ENCODE peak calls at places on chromosomes 5 and 9, in ten cellular contexts. T, C, P, Y, E, R, L, O, D and M are unnamed samples. For H3K4me1, the result is how much of the 10 kb centered on the place peaks cover.

GRCh38 chr9:103397868-103398600 is 402.9 kb downstream of the CYLC2 start:
- DNase-seq in Y (no peak), P (peak), T (no peak), D (no peak), O (no peak), C (no peak), R (peak), E (no peak), L (peak), M (no peak)

GRCh38 chr5:6201626-6202025 is 176.7 kb downstream of the MED10 start:
- DNase-seq in L (peak), R (no peak), O (no peak), T (no peak), C (no peak), E (no peak), P (no peak), Y (no peak), D (no peak), M (no peak)

GRCh38 chr9:14906654-14907359 is 3.4 kb downstream of the FREM1 start:
- DNase-seq in E (no peak), Y (no peak), P (no peak), D (no peak), T (no peak), R (no peak), L (no peak), C (no peak), O (no peak), M (no peak)

GRCh38 chr9:129235931-129236331 is 57.9 kb upstream of the IER5L start:
- DNase-seq in T (no peak), E (no peak), D (no peak), C (no peak), L (no peak), R (no peak), Y (no peak), O (peak), P (no peak), M (peak)

GRCh38 chr5:120604898-120605297 is 140.8 kb downstream of the PRR16 start:
- DNase-seq in L (peak), P (no peak), R (no peak), D (no peak), E (no peak), T (no peak), C (no peak), Y (peak), O (no peak), M (no peak)

GRCh38 chr5:57698785-57699184 is 216.2 kb upstream of the ACTBL2 start:
- DNase-seq in T (no peak), D (no peak), C (no peak), R (peak), O (no peak), P (peak), L (peak), E (no peak), Y (no peak), M (no peak)

GRCh38 chr5:179373101-179373934 is 28.1 kb upstream of the ADAMTS2 start:
- DNase-seq in E (no peak), D (no peak), R (no peak), L (no peak), C (peak), T (peak), P (no peak), O (peak), Y (no peak), M (no peak)

GRCh38 chr9:121557581-121558422 is 58.2 kb upstream of the GGTA1 start:
- DNase-seq in D (peak), P (no peak), C (peak), R (peak), E (peak), O (peak), Y (peak), L (peak), T (peak), M (no peak)

GRCh38 chr5:179393078-179393477 is 47.8 kb upstream of the ADAMTS2 start:
- DNase-seq in L (peak), C (no peak), Y (peak), R (no peak), E (no peak), O (no peak), T (peak), P (peak), D (no peak), M (no peak)

GRCh38 chr5:133831506-133832224 is 136.8 kb downstream of the C5orf15 start:
- DNase-seq in T (no peak), P (no peak), L (peak), R (no peak), E (no peak), C (no peak), O (no peak), D (no peak), Y (peak), M (no peak)

GRCh38 chr5:93636850-93637249 is 53.8 kb downstream of the NR2F1 start:
- DNase-seq in L (no peak), D (no peak), Y (no peak), E (no peak), T (no peak), O (no peak), C (no peak), P (no peak), R (no peak), M (no peak)

GRCh38 chr9:114467226-114467750 is 38.0 kb downstream of the WHRN start:
- DNase-seq in L (no peak), R (no peak), O (no peak), T (no peak), E (no peak), C (no peak), D (no peak), P (no peak), Y (no peak), M (no peak)

GRCh38 chr5:80255425-80255751 is 460 bp downstream of the SERINC5 start:
- DNase-seq in Y (peak), C (peak), E (peak), P (no peak), O (peak), T (peak), D (peak), R (peak), L (peak), M (peak)

GRCh38 chr9:81183763-81184162 is 505.6 kb downstream of the TLE1 start:
- DNase-seq in L (no peak), E (no peak), C (no peak), P (no peak), O (no peak), R (no peak), Y (peak), D (no peak), T (no peak), M (no peak)

GRCh38 chr9:100445161-100445902 is 18.4 kb downstream of the MSANTD3 start:
- DNase-seq in T (no peak), D (no peak), R (no peak), E (no peak), P (no peak), O (no peak), C (no peak), Y (no peak), L (no peak), M (no peak)
- H3K27ac ChIP-seq in T (no peak), D (no peak), R (no peak), E (no peak), P (no peak), O (no peak), C (no peak), Y (no peak), L (no peak), M (no peak)

GRCh38 chr5:32584651-32585050 is 706 bp upstream of the SUB1 start:
- DNase-seq in O (no peak), T (no peak), C (no peak), R (no peak), Y (no peak), P (peak), D (no peak), E (no peak), L (peak), M (no peak)

GRCh38 chr5:32585446-32586250 is at the start of gene SUB1:
- DNase-seq in O (peak), T (peak), Y (peak), L (peak), R (peak), E (peak), C (peak), P (peak), D (peak), M (peak)

GRCh38 chr5:32585122-32585445 is 273 bp upstream of the SUB1 start:
- DNase-seq in P (no peak), R (no peak), E (no peak), L (no peak), O (no peak), Y (no peak), C (no peak), T (no peak), D (no peak), M (no peak)

GRCh38 chr5:32581010-32581785 is 4.2 kb upstream of the SUB1 start:
- DNase-seq in R (no peak), C (no peak), P (no peak), E (no peak), L (no peak), O (no peak), T (no peak), Y (no peak), D (no peak), M (no peak)

GRCh38 chr5:32583582-32584232 is 1.6 kb upstream of the SUB1 start:
- DNase-seq in O (no peak), E (no peak), D (no peak), C (no peak), T (no peak), Y (no peak), R (no peak), P (no peak), L (no peak), M (peak)
- H3K4me3 ChIP-seq in O (no peak), E (no peak), D (no peak), C (no peak), T (no peak), Y (no peak), R (no peak), P (peak), L (no peak), M (peak)

GRCh38 chr5:38537502-38537901 is 18.9 kb downstream of the LIFR start:
- DNase-seq in Y (no peak), P (no peak), L (no peak), E (no peak), T (no peak), O (no peak), R (no peak), C (no peak), D (no peak), M (no peak)

GRCh38 chr5:38536968-38537367 is 19.5 kb downstream of the LIFR start:
- DNase-seq in R (no peak), E (no peak), O (no peak), P (no peak), T (no peak), D (no peak), L (no peak), Y (no peak), C (no peak), M (no peak)

GRCh38 chr5:38535281-38535750 is 21.1 kb downstream of the LIFR start:
- DNase-seq in R (no peak), O (no peak), T (no peak), E (peak), Y (no peak), L (peak), C (no peak), P (no peak), D (no peak), M (no peak)

GRCh38 chr5:38534122-38534408 is 22.4 kb downstream of the LIFR start:
- DNase-seq in P (no peak), C (no peak), T (no peak), O (no peak), D (no peak), Y (no peak), R (no peak), L (no peak), E (no peak), M (no peak)

DNA sequence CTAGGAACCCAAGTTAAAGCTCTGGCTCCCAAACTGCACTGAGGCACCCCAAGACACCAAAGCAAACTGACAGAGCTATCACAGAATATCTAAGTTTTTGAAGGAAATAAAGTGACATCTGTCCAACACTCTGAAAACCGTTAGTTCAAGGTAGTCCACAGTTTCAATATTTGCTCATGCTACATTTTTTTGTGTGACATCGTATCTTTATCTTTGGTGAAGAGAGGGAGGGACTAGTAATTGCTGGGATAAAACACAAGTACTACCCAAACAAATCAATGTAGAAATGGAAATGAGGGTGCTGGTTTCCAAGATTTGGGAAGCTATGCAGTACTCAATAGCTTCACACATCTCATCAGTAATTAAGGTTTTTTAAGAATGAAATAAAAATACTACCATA is 20.6 kb downstream of the LIFR start:
- DNase-seq in Y (no peak), R (no peak), L (no peak), E (no peak), O (no peak), P (no peak), D (no peak), C (no peak), T (no peak), M (no peak)
- H3K4me1 ChIP-seq in Y (under half), R (under half), L (under half), E (half or more), O (half or more), P (half or more), D (under half), C (under half), T (under half), M (under half)

DNA sequence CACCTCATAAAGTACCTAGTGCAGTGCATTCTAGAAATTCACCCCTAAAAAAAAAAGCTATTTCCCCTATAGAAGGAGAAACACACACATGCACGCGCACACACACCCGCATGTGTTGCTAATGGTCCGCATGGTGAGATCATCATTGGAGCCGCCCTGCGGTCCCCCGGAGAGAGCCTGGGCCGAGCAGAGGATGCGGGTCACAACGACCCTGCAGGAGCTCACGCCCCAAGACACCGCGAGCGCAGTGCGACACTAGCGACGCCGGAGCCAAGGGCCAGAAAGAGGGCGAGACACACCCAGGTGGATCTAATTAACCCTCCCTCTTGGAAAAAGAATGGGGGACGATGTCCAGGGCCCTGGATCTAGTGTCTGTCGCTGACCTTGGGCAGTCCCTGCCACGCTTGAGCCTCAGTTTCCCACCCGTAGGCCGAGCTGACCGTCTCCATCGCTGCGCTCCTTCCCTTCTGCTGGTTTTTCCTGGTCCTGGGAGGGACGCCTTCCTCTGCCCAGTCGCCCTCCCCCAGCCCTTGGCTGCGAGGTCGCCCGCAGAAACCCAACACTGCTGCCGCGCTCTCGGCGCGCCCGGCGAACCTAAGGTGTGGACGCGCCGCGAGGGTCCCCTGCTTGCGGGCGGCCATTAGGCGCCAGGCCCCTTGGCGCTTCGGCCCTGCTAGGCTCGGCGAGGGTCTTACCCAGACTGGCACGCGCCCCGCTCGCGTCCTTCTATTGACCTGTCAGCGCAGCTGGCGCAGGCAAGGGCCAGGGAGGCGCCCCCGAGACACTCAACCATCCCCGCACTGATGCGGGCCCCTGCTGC is 47.6 kb upstream of the RNF20 start:
- DNase-seq in E (no peak), P (no peak), T (no peak), D (peak), L (peak), R (no peak), Y (peak), C (peak), O (peak), M (no peak)
- H3K27ac ChIP-seq in E (peak), P (peak), T (peak), D (peak), L (peak), R (peak), Y (peak), C (peak), O (peak), M (no peak)

GRCh38 chr9:110555971-110556370 is 23.6 kb downstream of the SVEP1 start:
- DNase-seq in C (peak), R (peak), P (no peak), D (peak), L (peak), T (peak), Y (peak), O (peak), E (peak), M (no peak)
- H3K4me3 ChIP-seq in C (no peak), R (no peak), P (no peak), D (no peak), L (peak), T (no peak), Y (no peak), O (no peak), E (no peak), M (no peak)

DNA sequence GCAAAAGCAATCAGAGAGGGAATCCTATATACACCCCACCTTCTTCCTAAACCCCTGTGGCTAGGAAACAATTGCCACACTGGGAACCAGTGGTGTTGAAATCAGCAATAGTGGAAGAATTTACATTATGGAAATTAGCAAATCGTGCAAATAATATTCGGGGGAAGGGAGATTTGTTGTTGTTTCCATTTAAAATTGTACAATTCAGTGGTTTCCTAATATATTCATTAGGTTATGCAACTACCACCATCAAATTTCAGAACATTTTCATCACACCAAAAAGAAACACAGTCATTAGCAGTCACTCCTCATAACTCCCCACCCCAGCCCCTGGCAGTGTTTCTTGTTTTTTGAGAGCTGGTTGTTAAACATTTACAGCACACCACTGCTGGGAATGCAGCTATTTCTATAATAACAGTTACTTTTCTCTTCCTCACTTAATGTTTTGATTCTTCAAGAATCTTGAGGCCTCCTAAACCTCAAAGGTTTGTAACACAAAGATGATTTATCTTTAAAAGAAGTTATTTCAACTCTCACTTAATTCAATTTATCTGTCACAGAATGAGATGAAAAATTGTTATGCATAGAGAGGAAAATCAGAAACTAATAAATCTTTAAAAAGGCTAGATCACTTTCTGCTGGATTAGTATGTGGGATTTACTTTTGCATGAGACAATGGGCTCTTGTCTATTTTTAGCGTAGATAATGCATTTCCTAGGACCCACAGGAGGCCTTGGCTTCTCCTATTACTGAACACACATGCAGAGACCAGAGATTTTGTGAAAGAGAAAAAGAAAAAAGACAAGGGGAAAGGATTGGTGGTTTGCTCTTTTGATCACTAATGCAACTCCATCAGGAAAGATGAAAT is 91.8 kb upstream of the DAPK1 start:
- DNase-seq in L (peak), E (peak), R (peak), O (peak), Y (no peak), P (no peak), C (peak), T (peak), D (peak), M (no peak)
- H3K4me1 ChIP-seq in L (under half), E (under half), R (under half), O (under half), Y (under half), P (under half), C (under half), T (under half), D (under half), M (under half)

DNA sequence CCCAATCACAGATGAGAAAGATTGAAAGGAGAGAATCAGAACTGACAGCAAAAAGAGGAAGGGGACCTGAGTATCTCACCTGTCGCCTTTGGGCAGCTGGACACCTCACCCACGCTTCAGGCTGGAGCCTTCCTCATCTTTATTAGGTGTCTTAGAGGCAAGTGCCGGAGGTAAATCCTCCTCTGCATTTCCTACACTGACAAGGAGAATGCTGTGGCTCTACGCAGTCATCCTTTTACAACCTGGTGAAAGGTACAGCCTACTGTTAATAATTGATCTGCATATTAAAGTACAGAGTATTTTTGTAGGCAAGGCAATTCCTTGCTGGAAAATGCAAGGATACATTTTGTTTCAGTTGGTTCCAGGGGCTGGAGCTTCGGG is 34.8 kb downstream of the PRLR start:
- DNase-seq in L (no peak), E (no peak), C (no peak), D (no peak), R (no peak), T (no peak), P (no peak), O (no peak), Y (no peak), M (no peak)
- H3K27ac ChIP-seq in L (no peak), E (no peak), C (no peak), D (no peak), R (no peak), T (no peak), P (no peak), O (no peak), Y (no peak), M (no peak)